ENCODE peak calls at places on chromosome 15, in six cellular contexts. D, X, L, C, A and K are unnamed samples.

GRCh38 chr15:52008698-52009434 is 10.2 kb upstream of the MAPK6 start:
- DNase-seq in D (no peak), X (no peak), L (no peak), C (no peak), A (no peak), K (no peak)

GRCh38 chr15:83650831-83651230 is 3.1 kb upstream of the ADAMTSL3 start:
- DNase-seq in D (no peak), X (no peak), L (no peak), C (no peak), A (no peak), K (no peak)

GRCh38 chr15:97235285-97235985 is 725.1 kb upstream of the ARRDC4 start:
- DNase-seq in D (peak), X (no peak), L (peak), C (peak), A (no peak), K (no peak)

GRCh38 chr15:64779630-64780029 is 4.2 kb upstream of the RBPMS2 start:
- DNase-seq in D (no peak), X (no peak), L (no peak), C (no peak), A (no peak), K (no peak)

GRCh38 chr15:75646112-75646943 is 1.4 kb upstream of the SNX33 start:
- DNase-seq in D (no peak), X (no peak), L (no peak), C (no peak), A (no peak), K (no peak)

GRCh38 chr15:80887148-80887547 is 102.5 kb downstream of the MESD start:
- DNase-seq in D (no peak), X (no peak), L (no peak), C (no peak), A (no peak), K (no peak)

GRCh38 chr15:94582368-94582767 is 351.0 kb downstream of the MCTP2 start:
- DNase-seq in D (peak), X (peak), L (no peak), C (no peak), A (no peak), K (peak)

GRCh38 chr15:96695426-96695825 is 364.9 kb downstream of the NR2F2 start:
- DNase-seq in D (no peak), X (no peak), L (no peak), C (no peak), A (no peak), K (no peak)

GRCh38 chr15:47987908-47988532 is 132.8 kb upstream of the SLC24A5 start:
- DNase-seq in D (peak), X (no peak), L (no peak), C (peak), A (no peak), K (no peak)

GRCh38 chr15:96362759-96363678 is 32.5 kb downstream of the NR2F2 start:
- DNase-seq in D (no peak), X (no peak), L (no peak), C (no peak), A (no peak), K (no peak)

GRCh38 chr15:80554526-80554925 is 140.6 kb upstream of the ABHD17C start:
- DNase-seq in D (no peak), X (no peak), L (no peak), C (no peak), A (no peak), K (no peak)

GRCh38 chr15:39925112-39925830 is 5.2 kb upstream of the GPR176 start:
- DNase-seq in D (peak), X (no peak), L (no peak), C (no peak), A (no peak), K (no peak)

GRCh38 chr15:48253186-48253585 is 47.1 kb downstream of the SLC12A1 start:
- DNase-seq in D (no peak), X (no peak), L (no peak), C (no peak), A (no peak), K (no peak)

GRCh38 chr15:68994149-68994548 is 20.3 kb upstream of the NOX5 start:
- DNase-seq in D (peak), X (no peak), L (no peak), C (no peak), A (no peak), K (no peak)

GRCh38 chr15:83998486-83998885 is 237.1 kb upstream of the GOLGA6L4 start:
- DNase-seq in D (peak), X (no peak), L (no peak), C (no peak), A (no peak), K (no peak)

GRCh38 chr15:39585394-39585841 is 4.5 kb downstream of the THBS1 start:
- DNase-seq in D (peak), X (no peak), L (no peak), C (no peak), A (no peak), K (no peak)

GRCh38 chr15:62935300-62936081 is 107.1 kb upstream of the TPM1 start:
- DNase-seq in D (no peak), X (no peak), L (no peak), C (no peak), A (no peak), K (no peak)

GRCh38 chr15:82111918-82112317 is 66.1 kb upstream of the MEX3B start:
- DNase-seq in D (no peak), X (no peak), L (no peak), C (no peak), A (no peak), K (no peak)

GRCh38 chr15:68672781-68673205 is 94.0 kb downstream of the CORO2B start:
- DNase-seq in D (no peak), X (no peak), L (no peak), C (no peak), A (no peak), K (no peak)

GRCh38 chr15:39979606-39980005 is 45.7 kb downstream of the EIF2AK4 start:
- DNase-seq in D (no peak), X (no peak), L (no peak), C (no peak), A (no peak), K (no peak)

GRCh38 chr15:60704717-60705116 is 225.8 kb upstream of the ICE2 start:
- DNase-seq in D (no peak), X (no peak), L (no peak), C (no peak), A (no peak), K (no peak)
- H3K27ac ChIP-seq in D (no peak), X (no peak), L (no peak), C (no peak), A (no peak), K (no peak)

GRCh38 chr15:89758283-89758682 is 7.2 kb upstream of the MESP1 start:
- DNase-seq in D (no peak), X (no peak), L (no peak), C (no peak), A (no peak), K (no peak)

GRCh38 chr15:89753855-89754254 is 2.8 kb upstream of the MESP1 start:
- DNase-seq in D (no peak), X (no peak), L (no peak), C (no peak), A (no peak), K (no peak)

GRCh38 chr15:89754361-89755154 is 3.5 kb upstream of the MESP1 start:
- DNase-seq in D (no peak), X (no peak), L (no peak), C (no peak), A (no peak), K (no peak)

GRCh38 chr15:89756897-89757296 is 5.8 kb upstream of the MESP1 start:
- DNase-seq in D (no peak), X (no peak), L (no peak), C (peak), A (no peak), K (no peak)

DNA sequence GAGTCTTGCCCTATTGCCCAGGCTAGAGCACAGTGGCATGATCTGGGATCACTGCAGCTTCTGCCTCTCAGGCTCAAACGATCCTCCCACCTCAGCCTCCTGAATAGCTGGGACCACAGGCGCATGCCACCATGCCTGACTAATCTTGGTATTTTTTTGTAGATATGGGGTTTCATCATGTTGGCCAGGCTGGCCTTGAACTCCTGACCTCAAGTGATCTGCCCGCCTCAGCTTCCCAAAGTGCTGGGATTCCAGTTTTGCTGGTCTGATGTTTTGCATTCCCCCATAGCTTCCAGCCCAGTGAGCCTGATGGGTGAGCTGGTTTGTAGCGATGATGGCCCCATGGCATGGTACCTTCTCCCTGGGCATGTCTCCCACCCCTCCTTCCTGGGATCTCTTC is 4.7 kb upstream of the MESP1 start:
- DNase-seq in D (no peak), X (no peak), L (no peak), C (no peak), A (no peak), K (no peak)
- H3K27ac ChIP-seq in D (no peak), X (no peak), L (no peak), C (no peak), A (no peak), K (no peak)

GRCh38 chr15:77670558-77671148 is 37.9 kb upstream of the LINGO1 start:
- DNase-seq in D (no peak), X (no peak), L (no peak), C (no peak), A (no peak), K (no peak)
- H3K27ac ChIP-seq in D (no peak), X (no peak), L (no peak), C (no peak), A (no peak), K (no peak)

DNA sequence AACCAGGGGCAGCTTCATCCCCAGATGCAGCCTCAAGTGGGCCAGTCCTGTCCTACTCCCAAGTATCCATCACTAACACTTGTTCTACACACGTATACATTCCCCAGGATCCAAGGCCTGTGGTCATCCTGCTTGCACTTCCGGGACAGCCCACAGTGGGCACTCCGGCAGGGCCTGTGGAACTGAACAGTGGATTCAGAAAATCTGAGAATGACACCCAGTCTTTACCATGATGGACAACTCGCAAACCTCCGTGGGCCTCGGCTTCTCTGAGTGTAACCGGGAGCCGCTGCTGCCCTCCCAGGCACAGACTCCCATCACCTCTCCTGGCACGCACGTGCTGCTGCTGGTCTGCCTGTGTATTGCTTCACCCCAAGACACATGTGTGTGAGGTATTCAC is 59.6 kb downstream of the ATP10A start:
- DNase-seq in D (no peak), X (no peak), L (no peak), C (no peak), A (no peak), K (no peak)
- H3K27ac ChIP-seq in D (no peak), X (no peak), L (no peak), C (no peak), A (no peak), K (no peak)

DNA sequence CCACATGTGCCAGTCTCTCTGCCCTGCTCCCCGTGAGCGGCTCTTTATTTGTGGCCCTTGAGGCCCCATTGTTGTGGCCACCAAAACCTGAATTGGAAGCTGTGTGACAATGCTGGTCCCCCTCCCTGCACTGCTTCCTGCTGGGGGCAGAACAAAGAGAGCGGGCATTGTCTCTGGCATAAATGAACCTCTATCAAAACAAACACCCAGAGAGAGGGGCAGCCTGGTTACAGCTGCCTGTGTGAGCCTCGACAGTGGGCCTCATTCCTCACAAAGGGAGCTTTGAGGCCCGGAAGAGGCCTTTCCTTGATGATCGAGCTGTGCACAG is 152.9 kb downstream of the IGF1R start:
- DNase-seq in D (no peak), X (no peak), L (no peak), C (no peak), A (no peak), K (peak)
- H3K27ac ChIP-seq in D (no peak), X (no peak), L (peak), C (peak), A (no peak), K (peak)

GRCh38 chr15:60799885-60800728 is 321.2 kb upstream of the ICE2 start:
- DNase-seq in D (no peak), X (no peak), L (no peak), C (no peak), A (no peak), K (no peak)
- H3K27ac ChIP-seq in D (no peak), X (no peak), L (no peak), C (peak), A (peak), K (no peak)

DNA sequence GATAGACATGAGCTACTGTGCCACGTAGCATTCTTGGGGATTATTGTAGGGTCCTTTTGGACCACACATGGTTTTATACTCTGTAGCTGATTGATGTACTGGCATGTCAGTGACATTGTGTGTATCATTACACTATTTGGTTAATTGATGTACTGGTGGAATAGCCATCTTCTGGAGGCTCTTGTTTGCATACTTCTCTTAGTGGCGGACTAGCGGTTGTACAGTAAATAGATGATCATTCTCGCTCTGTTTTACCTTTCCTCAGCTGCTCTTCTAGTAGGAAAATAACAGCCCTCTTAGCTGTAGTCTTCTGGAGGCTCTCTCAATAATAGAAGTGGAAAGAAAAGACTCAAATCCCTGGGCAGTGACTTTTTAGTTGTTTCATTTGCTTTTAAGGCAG is 24.8 kb downstream of the IGF1R start:
- DNase-seq in D (no peak), X (no peak), L (no peak), C (no peak), A (no peak), K (no peak)
- H3K27ac ChIP-seq in D (no peak), X (no peak), L (peak), C (peak), A (no peak), K (no peak)

DNA sequence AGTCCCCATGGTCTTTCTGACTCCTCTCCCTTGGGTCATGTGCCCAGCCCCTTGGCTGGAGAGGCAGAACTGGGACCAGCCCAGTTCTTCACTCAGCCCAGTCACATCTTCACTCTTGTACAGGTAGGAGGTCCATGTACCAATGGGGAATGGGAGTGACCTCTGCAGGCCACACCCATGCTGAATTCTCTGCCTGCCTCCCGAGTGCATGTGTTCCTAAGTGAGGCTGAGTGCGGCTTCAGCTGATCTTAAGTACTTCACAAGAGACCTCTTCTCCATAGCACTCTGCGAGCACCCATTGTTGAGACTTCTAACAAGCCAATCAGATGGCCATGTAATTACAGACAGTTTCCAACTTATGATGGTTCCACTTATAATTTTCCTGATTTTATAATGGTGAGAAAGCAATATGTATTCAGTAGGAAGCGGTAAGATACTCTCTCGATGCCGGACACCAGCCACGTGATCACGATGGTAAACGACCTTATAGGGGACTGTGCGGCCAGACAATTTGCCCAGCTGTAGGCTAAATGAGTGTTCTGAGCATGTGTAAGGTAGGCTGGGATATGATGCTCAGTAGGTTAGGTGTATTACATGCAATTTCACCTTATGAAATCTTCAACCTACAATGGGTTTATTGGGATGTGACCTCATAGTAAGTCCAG is 112.1 kb downstream of the KLF13 start:
- DNase-seq in D (no peak), X (no peak), L (no peak), C (no peak), A (no peak), K (no peak)
- H3K27ac ChIP-seq in D (no peak), X (no peak), L (no peak), C (no peak), A (no peak), K (no peak)

GRCh38 chr15:73054417-73054963 is 2.2 kb downstream of the NEO1 start:
- DNase-seq in D (no peak), X (no peak), L (no peak), C (no peak), A (no peak), K (no peak)
- H3K27ac ChIP-seq in D (no peak), X (no peak), L (no peak), C (no peak), A (peak), K (no peak)

GRCh38 chr15:92801412-92801773 is 98.7 kb upstream of the CHD2 start:
- DNase-seq in D (peak), X (no peak), L (no peak), C (no peak), A (no peak), K (no peak)
- H3K27ac ChIP-seq in D (peak), X (no peak), L (no peak), C (peak), A (peak), K (no peak)